ENCODE peak calls at places on chromosome 5, in five cellular contexts. N is activated CD4-positive, alpha-beta T cell treated with anti-CD3 and anti-CD28 coated beads for 48 hours; Z is CD4-positive, alpha-beta T cell; W is HS-5; P is GM23248. D is an unnamed sample.

GRCh38 chr5:91641730-91642350 is 258.7 kb upstream of the ARRDC3 start:
- DNase-seq in P (peak), N (no peak), Z (no peak), W (peak), D (peak)

GRCh38 chr5:61055434-61056006 is 106.7 kb downstream of the SMIM15 start:
- DNase-seq in P (peak), W (no peak), N (no peak), Z (no peak), D (peak)

GRCh38 chr5:63374085-63374484 is 588.2 kb downstream of the HTR1A start:
- DNase-seq in P (no peak), N (no peak), W (no peak), Z (no peak), D (no peak)

GRCh38 chr5:146447734-146448380 is 724 bp downstream of the TCERG1 start:
- DNase-seq in W (peak), P (peak), N (peak), Z (no peak), D (no peak)

GRCh38 chr5:109304323-109304722 is 105.5 kb downstream of the PJA2 start:
- DNase-seq in W (no peak), Z (no peak), N (no peak), P (no peak), D (no peak)

GRCh38 chr5:42995152-42995751 is 44.9 kb downstream of the ANXA2R start:
- DNase-seq in Z (no peak), N (no peak), P (peak), W (no peak), D (no peak)

GRCh38 chr5:1963941-1964451 is 81.3 kb upstream of the IRX4 start:
- DNase-seq in Z (no peak), W (no peak), N (no peak), P (no peak), D (no peak)

GRCh38 chr5:54785729-54786548 is 199.5 kb downstream of the ESM1 start:
- DNase-seq in P (peak), W (no peak), Z (no peak), N (no peak), D (no peak)

GRCh38 chr5:152335461-152335860 is 69.6 kb downstream of the NMUR2 start:
- DNase-seq in W (no peak), P (no peak), Z (no peak), N (no peak), D (no peak)

GRCh38 chr5:104241051-104241450 is 678.5 kb upstream of the NUDT12 start:
- DNase-seq in W (no peak), N (no peak), Z (no peak), P (no peak), D (peak)

GRCh38 chr5:146240951-146241350 is 37.5 kb downstream of the RBM27 start:
- DNase-seq in P (peak), Z (no peak), N (no peak), W (no peak), D (no peak)

GRCh38 chr5:23352437-23352836 is 155.0 kb upstream of the PRDM9 start:
- DNase-seq in P (no peak), W (peak), Z (no peak), N (no peak), D (no peak)

GRCh38 chr5:126122942-126123341 is 300.3 kb upstream of the GRAMD2B start:
- DNase-seq in Z (no peak), N (no peak), W (no peak), P (no peak), D (no peak)

GRCh38 chr5:138230261-138230660 is 17.1 kb upstream of the CDC23 start:
- DNase-seq in Z (no peak), W (no peak), P (peak), N (no peak), D (no peak)

GRCh38 chr5:146660381-146660960 is 144.5 kb upstream of the GPR151 start:
- DNase-seq in P (no peak), Z (no peak), W (no peak), N (no peak), D (no peak)

GRCh38 chr5:53161876-53162275 is 52.3 kb upstream of the MOCS2 start:
- DNase-seq in Z (no peak), N (no peak), W (no peak), P (peak), D (no peak)

GRCh38 chr5:135246605-135246922 is 152.5 kb downstream of the MACROH2A1 start:
- DNase-seq in Z (no peak), P (no peak), N (no peak), W (no peak), D (no peak)

GRCh38 chr5:172315599-172316531 is 32.3 kb upstream of the UBTD2 start:
- DNase-seq in Z (no peak), P (no peak), W (no peak), N (no peak), D (no peak)

GRCh38 chr5:36526537-36526936 is 79.9 kb upstream of the SLC1A3 start:
- DNase-seq in N (no peak), P (no peak), W (no peak), Z (no peak), D (no peak)

GRCh38 chr5:116372931-116373597 is 201.6 kb downstream of the SEMA6A start:
- DNase-seq in W (no peak), N (no peak), P (no peak), Z (no peak), D (no peak)

GRCh38 chr5:150411245-150411979 is 1.3 kb downstream of the CD74 start:
- DNase-seq in Z (peak), N (peak), P (peak), W (no peak), D (no peak)

GRCh38 chr5:137815202-137815990 is 52.3 kb upstream of the MYOT start:
- DNase-seq in P (no peak), N (no peak), W (no peak), Z (no peak), D (peak)

GRCh38 chr5:74766348-74766886 is 500 bp downstream of the GFM2 start:
- DNase-seq in W (no peak), Z (no peak), N (peak), P (peak), D (peak)

GRCh38 chr5:56569051-56569450 is 246.3 kb upstream of the MAP3K1 start:
- DNase-seq in N (no peak), Z (no peak), P (peak), W (no peak), D (no peak)

D was measured in NCI-H446 treated with DMSO at 0.1 percent for 48 hours.